ENCODE peak calls at places on chromosomes 4 and X, in six cellular contexts. One of them, this sample, is unnamed.

GRCh38 chrX:69555396-69556023 is 51.4 kb downstream of the NALF2 start:
- DNase-seq in transverse colon: no peak
- DNase-seq in fibroblast of the aortic adventitia: no peak
- DNase-seq in cardiac fibroblast: no peak
- DNase-seq in fibroblast of lung: no peak
- DNase-seq in progenitor cell of endocrine pancreas: no peak
- DNase-seq in this sample: no peak

GRCh38 chrX:149185087-149185486 is 320.0 kb downstream of the IDS start:
- DNase-seq in transverse colon: no peak
- DNase-seq in fibroblast of the aortic adventitia: no peak
- DNase-seq in cardiac fibroblast: peak
- DNase-seq in fibroblast of lung: peak
- DNase-seq in progenitor cell of endocrine pancreas: no peak
- DNase-seq in this sample: no peak

GRCh38 chr4:19961092-19961491 is 290.6 kb upstream of the SLIT2 start:
- DNase-seq in transverse colon: no peak
- DNase-seq in fibroblast of the aortic adventitia: peak
- DNase-seq in cardiac fibroblast: peak
- DNase-seq in fibroblast of lung: peak
- DNase-seq in progenitor cell of endocrine pancreas: no peak
- DNase-seq in this sample: no peak

GRCh38 chr4:65033899-65034298 is 624.6 kb upstream of the TECRL start:
- DNase-seq in transverse colon: no peak
- DNase-seq in fibroblast of the aortic adventitia: peak
- DNase-seq in cardiac fibroblast: no peak
- DNase-seq in fibroblast of lung: peak
- DNase-seq in progenitor cell of endocrine pancreas: no peak
- DNase-seq in this sample: no peak

GRCh38 chrX:149499766-149500165 is 5.3 kb downstream of the IDS start:
- DNase-seq in transverse colon: no peak
- DNase-seq in fibroblast of the aortic adventitia: no peak
- DNase-seq in cardiac fibroblast: no peak
- DNase-seq in fibroblast of lung: no peak
- DNase-seq in progenitor cell of endocrine pancreas: no peak
- DNase-seq in this sample: no peak

GRCh38 chrX:118579417-118579816 is 83.8 kb downstream of the DOCK11 start:
- DNase-seq in transverse colon: no peak
- DNase-seq in fibroblast of the aortic adventitia: no peak
- DNase-seq in cardiac fibroblast: no peak
- DNase-seq in fibroblast of lung: no peak
- DNase-seq in progenitor cell of endocrine pancreas: no peak
- DNase-seq in this sample: no peak

GRCh38 chrX:19670321-19670750 is 155.0 kb upstream of the MAP3K15 start:
- DNase-seq in transverse colon: no peak
- DNase-seq in fibroblast of the aortic adventitia: peak
- DNase-seq in cardiac fibroblast: peak
- DNase-seq in fibroblast of lung: no peak
- DNase-seq in progenitor cell of endocrine pancreas: no peak
- DNase-seq in this sample: no peak

GRCh38 chrX:21528076-21528475 is 130.1 kb downstream of the KLHL34 start:
- DNase-seq in transverse colon: no peak
- DNase-seq in fibroblast of the aortic adventitia: peak
- DNase-seq in cardiac fibroblast: peak
- DNase-seq in fibroblast of lung: peak
- DNase-seq in progenitor cell of endocrine pancreas: no peak
- DNase-seq in this sample: no peak

GRCh38 chr4:150588341-150588740 is 6.4 kb downstream of the MAB21L2 start:
- DNase-seq in transverse colon: no peak
- DNase-seq in fibroblast of the aortic adventitia: no peak
- DNase-seq in cardiac fibroblast: no peak
- DNase-seq in fibroblast of lung: no peak
- DNase-seq in progenitor cell of endocrine pancreas: no peak
- DNase-seq in this sample: no peak

GRCh38 chrX:1212532-1212931 is at the start of gene CRLF2:
- DNase-seq in transverse colon: no peak
- DNase-seq in fibroblast of the aortic adventitia: no peak
- DNase-seq in cardiac fibroblast: peak
- DNase-seq in fibroblast of lung: no peak
- DNase-seq in progenitor cell of endocrine pancreas: no peak
- DNase-seq in this sample: no peak

GRCh38 chrX:13721819-13722527 is 12.4 kb downstream of the TRAPPC2 start:
- DNase-seq in transverse colon: no peak
- DNase-seq in fibroblast of the aortic adventitia: peak
- DNase-seq in cardiac fibroblast: peak
- DNase-seq in fibroblast of lung: peak
- DNase-seq in progenitor cell of endocrine pancreas: no peak
- DNase-seq in this sample: no peak

GRCh38 chrX:153641575-153642312 is 5.3 kb upstream of the DUSP9 start:
- DNase-seq in transverse colon: no peak
- DNase-seq in fibroblast of the aortic adventitia: no peak
- DNase-seq in cardiac fibroblast: no peak
- DNase-seq in fibroblast of lung: no peak
- DNase-seq in progenitor cell of endocrine pancreas: no peak
- DNase-seq in this sample: no peak

GRCh38 chrX:145524931-145525330 is 277.6 kb downstream of the SPANXN1 start:
- DNase-seq in transverse colon: no peak
- DNase-seq in fibroblast of the aortic adventitia: no peak
- DNase-seq in cardiac fibroblast: no peak
- DNase-seq in fibroblast of lung: no peak
- DNase-seq in progenitor cell of endocrine pancreas: no peak
- DNase-seq in this sample: no peak

GRCh38 chr4:100169796-100170485 is 20.3 kb downstream of the DDIT4L start:
- DNase-seq in transverse colon: no peak
- DNase-seq in fibroblast of the aortic adventitia: no peak
- DNase-seq in cardiac fibroblast: peak
- DNase-seq in fibroblast of lung: peak
- DNase-seq in progenitor cell of endocrine pancreas: no peak
- DNase-seq in this sample: no peak

GRCh38 chr4:14289708-14290107 is 662.2 kb upstream of the BOD1L1 start:
- DNase-seq in transverse colon: no peak
- DNase-seq in fibroblast of the aortic adventitia: peak
- DNase-seq in cardiac fibroblast: peak
- DNase-seq in fibroblast of lung: peak
- DNase-seq in progenitor cell of endocrine pancreas: no peak
- DNase-seq in this sample: no peak

GRCh38 chr4:158236304-158237030 is 26.2 kb downstream of the TMEM144 start:
- DNase-seq in transverse colon: no peak
- DNase-seq in fibroblast of the aortic adventitia: peak
- DNase-seq in cardiac fibroblast: peak
- DNase-seq in fibroblast of lung: no peak
- DNase-seq in progenitor cell of endocrine pancreas: no peak
- DNase-seq in this sample: no peak

GRCh38 chr4:20580907-20581306 is 119.4 kb upstream of the PACRGL start:
- DNase-seq in transverse colon: no peak
- DNase-seq in fibroblast of the aortic adventitia: no peak
- DNase-seq in cardiac fibroblast: no peak
- DNase-seq in fibroblast of lung: no peak
- DNase-seq in progenitor cell of endocrine pancreas: no peak
- DNase-seq in this sample: no peak

GRCh38 chr4:41177016-41177415 is 37.3 kb downstream of the APBB2 start:
- DNase-seq in transverse colon: no peak
- DNase-seq in fibroblast of the aortic adventitia: peak
- DNase-seq in cardiac fibroblast: peak
- DNase-seq in fibroblast of lung: peak
- DNase-seq in progenitor cell of endocrine pancreas: no peak
- DNase-seq in this sample: no peak
- TF ChIP-seq CTCF in transverse colon: no peak
- TF ChIP-seq CTCF in fibroblast of the aortic adventitia: peak
- TF ChIP-seq CTCF in cardiac fibroblast: peak
- TF ChIP-seq CTCF in fibroblast of lung: peak
- TF ChIP-seq CTCF in progenitor cell of endocrine pancreas: no peak
- TF ChIP-seq CTCF in this sample: no peak

GRCh38 chrX:47497274-47497673 is 14.3 kb upstream of the ZNF41 start:
- DNase-seq in transverse colon: no peak
- DNase-seq in fibroblast of the aortic adventitia: peak
- DNase-seq in cardiac fibroblast: peak
- DNase-seq in fibroblast of lung: peak
- DNase-seq in progenitor cell of endocrine pancreas: no peak
- DNase-seq in this sample: no peak
- TF ChIP-seq CTCF in transverse colon: no peak
- TF ChIP-seq CTCF in fibroblast of the aortic adventitia: peak
- TF ChIP-seq CTCF in cardiac fibroblast: peak
- TF ChIP-seq CTCF in fibroblast of lung: peak
- TF ChIP-seq CTCF in progenitor cell of endocrine pancreas: peak
- TF ChIP-seq CTCF in this sample: peak

GRCh38 chr4:140626982-140627381 is 58.2 kb upstream of the UCP1 start:
- DNase-seq in transverse colon: no peak
- DNase-seq in fibroblast of the aortic adventitia: no peak
- DNase-seq in cardiac fibroblast: peak
- DNase-seq in fibroblast of lung: no peak
- DNase-seq in progenitor cell of endocrine pancreas: no peak
- DNase-seq in this sample: no peak
- TF ChIP-seq CTCF in transverse colon: no peak
- TF ChIP-seq CTCF in fibroblast of the aortic adventitia: no peak
- TF ChIP-seq CTCF in cardiac fibroblast: peak
- TF ChIP-seq CTCF in fibroblast of lung: peak
- TF ChIP-seq CTCF in progenitor cell of endocrine pancreas: no peak
- TF ChIP-seq CTCF in this sample: no peak

DNA sequence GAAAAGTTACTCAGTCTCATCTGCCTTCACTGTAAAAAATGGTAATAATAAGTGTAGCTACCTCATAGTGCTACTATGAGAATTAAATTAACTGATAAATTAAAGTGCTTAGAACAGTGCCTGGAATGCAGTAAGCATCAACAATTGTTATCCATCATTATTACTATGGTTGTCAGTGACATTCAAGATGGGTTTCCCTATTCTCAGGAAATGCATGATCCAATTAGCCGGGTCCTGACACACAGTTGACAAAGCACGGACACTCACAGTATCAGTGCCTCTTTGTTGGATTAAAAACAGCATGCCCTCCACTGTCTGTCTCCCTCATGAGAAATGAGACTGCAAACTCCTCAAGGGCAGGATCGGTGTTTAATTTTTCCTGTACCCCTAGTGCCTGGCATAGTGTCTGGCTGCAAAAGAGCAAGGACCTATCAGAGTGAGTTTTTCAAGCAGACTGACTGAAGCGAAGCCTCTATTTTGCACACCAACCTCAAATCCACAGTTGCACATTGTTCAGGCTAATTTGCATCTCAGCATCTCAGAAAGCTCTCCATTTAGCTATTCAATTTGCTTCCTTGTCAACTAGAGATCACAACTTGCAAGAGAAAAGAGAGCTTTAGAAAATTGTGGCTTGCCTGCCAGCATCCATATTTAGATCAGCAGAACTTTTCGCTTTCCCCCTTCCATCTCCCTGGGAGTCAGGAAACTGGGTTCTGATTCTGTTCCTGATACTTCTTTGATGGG is 122.9 kb downstream of the LDB2 start:
- DNase-seq in transverse colon: no peak
- DNase-seq in fibroblast of the aortic adventitia: no peak
- DNase-seq in cardiac fibroblast: no peak
- DNase-seq in fibroblast of lung: no peak
- DNase-seq in progenitor cell of endocrine pancreas: no peak
- DNase-seq in this sample: no peak
- TF ChIP-seq CTCF in transverse colon: no peak
- TF ChIP-seq CTCF in fibroblast of the aortic adventitia: no peak
- TF ChIP-seq CTCF in cardiac fibroblast: no peak
- TF ChIP-seq CTCF in fibroblast of lung: no peak
- TF ChIP-seq CTCF in progenitor cell of endocrine pancreas: no peak
- TF ChIP-seq CTCF in this sample: no peak

GRCh38 chr4:153773236-153773690 is 13.4 kb upstream of the RNF175 start:
- DNase-seq in transverse colon: no peak
- DNase-seq in fibroblast of the aortic adventitia: peak
- DNase-seq in cardiac fibroblast: no peak
- DNase-seq in fibroblast of lung: no peak
- DNase-seq in progenitor cell of endocrine pancreas: no peak
- DNase-seq in this sample: no peak
- TF ChIP-seq CTCF in transverse colon: no peak
- TF ChIP-seq CTCF in fibroblast of the aortic adventitia: peak
- TF ChIP-seq CTCF in cardiac fibroblast: peak
- TF ChIP-seq CTCF in fibroblast of lung: peak
- TF ChIP-seq CTCF in progenitor cell of endocrine pancreas: no peak
- TF ChIP-seq CTCF in this sample: no peak

GRCh38 chr4:119628281-119629141 is at the start of gene PDE5A:
- DNase-seq in transverse colon: peak
- DNase-seq in fibroblast of the aortic adventitia: peak
- DNase-seq in cardiac fibroblast: peak
- DNase-seq in fibroblast of lung: peak
- DNase-seq in progenitor cell of endocrine pancreas: peak
- DNase-seq in this sample: peak

GRCh38 chr4:119626420-119626819 is 2.2 kb downstream of the PDE5A start:
- DNase-seq in transverse colon: no peak
- DNase-seq in fibroblast of the aortic adventitia: peak
- DNase-seq in cardiac fibroblast: peak
- DNase-seq in fibroblast of lung: no peak
- DNase-seq in progenitor cell of endocrine pancreas: no peak
- DNase-seq in this sample: no peak

GRCh38 chr4:119626943-119627266 is 1.7 kb downstream of the PDE5A start:
- DNase-seq in transverse colon: no peak
- DNase-seq in fibroblast of the aortic adventitia: no peak
- DNase-seq in cardiac fibroblast: no peak
- DNase-seq in fibroblast of lung: no peak
- DNase-seq in progenitor cell of endocrine pancreas: no peak
- DNase-seq in this sample: no peak

GRCh38 chr4:119627267-119628190 is 1.1 kb downstream of the PDE5A start:
- DNase-seq in transverse colon: peak
- DNase-seq in fibroblast of the aortic adventitia: peak
- DNase-seq in cardiac fibroblast: peak
- DNase-seq in fibroblast of lung: peak
- DNase-seq in progenitor cell of endocrine pancreas: peak
- DNase-seq in this sample: peak

DNA sequence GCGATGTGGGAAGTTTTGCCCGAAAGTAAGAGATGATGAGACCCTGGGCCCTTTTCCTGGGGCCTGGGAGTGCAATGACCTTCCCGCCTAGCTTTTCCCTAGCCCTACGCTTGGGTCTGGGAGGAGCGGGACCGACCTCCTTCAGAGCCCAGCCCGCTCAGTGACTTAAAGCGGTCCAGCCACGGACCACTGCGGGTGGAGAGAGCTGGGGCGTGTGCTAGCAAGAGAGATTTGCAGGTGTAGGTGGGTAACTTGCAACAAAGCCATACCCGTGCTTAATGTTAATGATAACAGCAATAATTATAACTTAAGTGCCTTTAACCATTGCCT is 503 bp upstream of the PDE5A start:
- DNase-seq in transverse colon: no peak
- DNase-seq in fibroblast of the aortic adventitia: no peak
- DNase-seq in cardiac fibroblast: no peak
- DNase-seq in fibroblast of lung: no peak
- DNase-seq in progenitor cell of endocrine pancreas: no peak
- DNase-seq in this sample: no peak
- TF ChIP-seq CTCF in transverse colon: no peak
- TF ChIP-seq CTCF in fibroblast of the aortic adventitia: no peak
- TF ChIP-seq CTCF in cardiac fibroblast: no peak
- TF ChIP-seq CTCF in fibroblast of lung: no peak
- TF ChIP-seq CTCF in progenitor cell of endocrine pancreas: no peak
- TF ChIP-seq CTCF in this sample: no peak

DNA sequence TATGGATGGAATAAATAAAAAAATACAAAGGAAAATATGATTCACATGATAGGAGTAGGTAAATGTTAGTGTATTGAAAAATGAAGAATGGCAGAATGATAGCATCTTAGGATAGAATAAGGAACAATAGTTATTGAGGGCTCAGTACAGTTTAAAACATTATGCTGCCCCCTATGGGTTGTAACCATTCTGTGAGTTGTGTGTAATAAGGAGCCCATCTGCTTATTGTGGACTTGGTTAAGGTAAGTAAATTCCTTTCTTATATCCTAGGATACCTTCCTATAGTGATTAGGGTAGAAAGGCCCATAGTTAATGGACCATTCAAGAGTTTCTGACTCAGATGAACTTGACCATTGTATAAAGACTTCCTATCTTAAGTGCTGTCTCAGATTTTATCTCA is 195.8 kb downstream of the PDHA2 start:
- DNase-seq in transverse colon: no peak
- DNase-seq in fibroblast of the aortic adventitia: peak
- DNase-seq in cardiac fibroblast: peak
- DNase-seq in fibroblast of lung: no peak
- DNase-seq in progenitor cell of endocrine pancreas: no peak
- DNase-seq in this sample: no peak
- TF ChIP-seq CTCF in transverse colon: no peak
- TF ChIP-seq CTCF in fibroblast of the aortic adventitia: peak
- TF ChIP-seq CTCF in cardiac fibroblast: peak
- TF ChIP-seq CTCF in fibroblast of lung: no peak
- TF ChIP-seq CTCF in progenitor cell of endocrine pancreas: peak
- TF ChIP-seq CTCF in this sample: peak

This sample was measured in nephron progenitor cell.